ENCODE peak calls at places on chromosomes 12 and 14, in eight cellular contexts. P is Calu3, I is WERI-Rb-1, W is HFF-Myc, O is sigmoid colon, D is fibroblast of the aortic adventitia, R is cardiac fibroblast, M is cardiac muscle cell. Y is an unnamed sample.

GRCh38 chr14:64035143-64035542 is 182.3 kb downstream of the SYNE2 start:
- DNase-seq in I (no peak), O (no peak), P (no peak), W (no peak), M (peak), D (peak), R (no peak), Y (no peak)

GRCh38 chr14:89644641-89645040 is 227.6 kb upstream of the FOXN3 start:
- DNase-seq in P (no peak), R (no peak), O (no peak), M (no peak), D (no peak), W (no peak), I (no peak), Y (no peak)

GRCh38 chr12:47838286-47838931 is 18.7 kb upstream of the HDAC7 start:
- DNase-seq in R (peak), P (peak), D (peak), I (peak), M (peak), O (no peak), W (no peak), Y (peak)

GRCh38 chr12:100927825-100928224 is 133.2 kb downstream of the ANO4 start:
- DNase-seq in W (peak), R (no peak), M (no peak), P (peak), D (peak), I (no peak), O (no peak), Y (no peak)

GRCh38 chr12:122395319-122395718 is 27.1 kb downstream of the CLIP1 start:
- DNase-seq in I (no peak), D (peak), R (peak), M (peak), O (no peak), P (no peak), W (peak), Y (no peak)

GRCh38 chr12:34597548-34598351 is 575.5 kb downstream of the ALG10 start:
- DNase-seq in M (no peak), P (no peak), D (no peak), R (no peak), W (no peak), O (peak), I (no peak), Y (peak)

GRCh38 chr12:122399592-122400373 is 22.7 kb downstream of the CLIP1 start:
- DNase-seq in O (peak), I (peak), D (peak), P (peak), M (peak), W (peak), R (peak), Y (peak)

GRCh38 chr14:68784298-68784910 is 8.5 kb downstream of the ZFP36L1 start:
- DNase-seq in P (peak), D (peak), M (no peak), W (no peak), O (peak), I (no peak), R (peak), Y (peak)

GRCh38 chr12:90945070-90945649 is 9.8 kb downstream of the CCER1 start:
- DNase-seq in W (no peak), D (peak), M (peak), P (no peak), R (peak), I (no peak), O (no peak), Y (no peak)

GRCh38 chr12:60266381-60266852 is 670.6 kb downstream of the SLC16A7 start:
- DNase-seq in R (peak), D (peak), I (no peak), W (no peak), P (peak), O (no peak), M (peak), Y (no peak)

GRCh38 chr12:116402163-116402939 is 124.9 kb upstream of the MED13L start:
- DNase-seq in R (no peak), W (no peak), D (no peak), O (no peak), I (no peak), M (no peak), P (no peak), Y (no peak)

GRCh38 chr14:28012629-28013415 is 753.8 kb upstream of the FOXG1 start:
- DNase-seq in O (no peak), P (peak), D (no peak), W (no peak), I (no peak), M (no peak), R (no peak), Y (no peak)

GRCh38 chr12:108616941-108617858 is 16.5 kb downstream of the SELPLG start:
- DNase-seq in R (no peak), W (no peak), I (no peak), D (no peak), P (no peak), O (no peak), M (no peak), Y (peak)

GRCh38 chr14:105260826-105261438 is 12.6 kb downstream of the BTBD6 start:
- DNase-seq in M (no peak), I (peak), R (no peak), P (no peak), D (no peak), W (no peak), O (no peak), Y (peak)

GRCh38 chr14:99177046-99177655 is 94.8 kb downstream of the BCL11B start:
- DNase-seq in I (no peak), R (no peak), P (no peak), W (no peak), O (peak), M (no peak), D (no peak), Y (no peak)

GRCh38 chr14:35385042-35385839 is 19.3 kb downstream of the NFKBIA start:
- DNase-seq in W (no peak), O (peak), I (peak), D (peak), P (no peak), R (peak), M (peak), Y (no peak)

GRCh38 chr12:129706716-129707115 is 197.1 kb downstream of the TMEM132D start:
- DNase-seq in O (no peak), D (no peak), M (no peak), W (no peak), I (no peak), R (no peak), P (no peak), Y (no peak)

GRCh38 chr12:67650528-67651379 is 2.2 kb downstream of the DYRK2 start:
- DNase-seq in O (no peak), P (no peak), R (no peak), I (no peak), W (no peak), M (no peak), D (no peak), Y (no peak)

GRCh38 chr14:21415329-21415728 is 31.5 kb upstream of the SUPT16H start:
- DNase-seq in O (no peak), M (no peak), P (no peak), D (no peak), W (no peak), R (no peak), I (no peak), Y (no peak)

GRCh38 chr14:20551606-20552005 is 9.2 kb downstream of the RNASE9 start:
- DNase-seq in I (no peak), W (no peak), O (no peak), M (no peak), P (no peak), D (no peak), R (no peak), Y (no peak)

GRCh38 chr14:64506751-64507150 is 2.2 kb downstream of the ZBTB1 start:
- DNase-seq in I (no peak), P (no peak), W (no peak), D (no peak), O (no peak), R (no peak), M (no peak), Y (no peak)

GRCh38 chr12:7602287-7602686 is 63.4 kb downstream of the APOBEC1 start:
- DNase-seq in M (no peak), P (no peak), O (no peak), D (peak), W (no peak), R (no peak), I (no peak), Y (no peak)

GRCh38 chr12:113894717-113895116 is 71.4 kb downstream of the RBM19 start:
- DNase-seq in P (no peak), I (no peak), D (no peak), O (no peak), M (no peak), R (no peak), W (no peak), Y (no peak)

GRCh38 chr12:39145175-39145999 is 240.0 kb upstream of the CPNE8 start:
- DNase-seq in W (no peak), I (no peak), P (no peak), O (peak), R (peak), M (peak), D (peak), Y (peak)

GRCh38 chr12:47141459-47141858 is 61.7 kb upstream of the AMIGO2 start:
- DNase-seq in O (no peak), I (no peak), P (no peak), D (no peak), R (no peak), W (no peak), M (no peak), Y (no peak)

GRCh38 chr14:44803239-44803905 is 158.4 kb downstream of the KLHL28 start:
- DNase-seq in D (peak), W (peak), P (no peak), I (no peak), R (peak), M (peak), O (no peak), Y (no peak)

GRCh38 chr14:57408634-57409033 is 18.2 kb downstream of the NAA30 start:
- DNase-seq in M (no peak), P (no peak), R (no peak), O (no peak), I (no peak), D (no peak), W (no peak), Y (no peak)

GRCh38 chr12:32661706-32662105 is 17.4 kb upstream of the DNM1L start:
- DNase-seq in O (no peak), M (no peak), W (no peak), I (no peak), P (no peak), D (no peak), R (no peak), Y (no peak)

GRCh38 chr12:94721173-94721572 is 70.8 kb upstream of the TMCC3 start:
- DNase-seq in P (no peak), O (no peak), I (no peak), D (no peak), W (no peak), R (no peak), M (no peak), Y (no peak)

GRCh38 chr12:28535216-28535615 is 345.0 kb downstream of the CCDC91 start:
- DNase-seq in O (no peak), P (no peak), W (peak), I (no peak), R (peak), D (peak), M (peak), Y (no peak)

GRCh38 chr12:93540506-93540905 is 32.0 kb upstream of the SOCS2 start:
- DNase-seq in O (no peak), D (peak), P (no peak), W (no peak), M (no peak), I (no peak), R (peak), Y (no peak)

GRCh38 chr14:22221508-22221907 is 367.5 kb downstream of the DAD1 start:
- DNase-seq in P (peak), W (no peak), R (peak), D (peak), M (peak), O (no peak), I (no peak), Y (no peak)

GRCh38 chr12:117028254-117028653 is 71.0 kb downstream of the TESC start:
- DNase-seq in D (no peak), R (no peak), P (no peak), I (no peak), M (no peak), W (no peak), O (peak), Y (no peak)

GRCh38 chr12:12025799-12026386 is 44.8 kb upstream of the BCL2L14 start:
- DNase-seq in O (no peak), D (no peak), P (no peak), W (no peak), M (no peak), R (no peak), I (no peak), Y (no peak)

GRCh38 chr14:59787045-59787674 is 83.4 kb downstream of the RTN1 start:
- DNase-seq in I (peak), D (no peak), M (no peak), O (no peak), P (no peak), R (no peak), W (no peak), Y (no peak)

GRCh38 chr12:130714591-130715149 is 1.4 kb downstream of the RIMBP2 start:
- DNase-seq in I (peak), M (no peak), D (no peak), P (no peak), R (no peak), O (no peak), W (no peak), Y (no peak)

GRCh38 chr14:50055461-50056228 is 60.7 kb downstream of the VCPKMT start:
- DNase-seq in R (no peak), M (no peak), I (peak), O (no peak), W (no peak), P (no peak), D (no peak), Y (peak)

GRCh38 chr12:100897240-100897639 is 102.7 kb downstream of the ANO4 start:
- DNase-seq in R (no peak), W (no peak), M (no peak), D (no peak), O (no peak), I (no peak), P (no peak), Y (no peak)

GRCh38 chr14:29220077-29220476 is 453.5 kb downstream of the FOXG1 start:
- DNase-seq in W (no peak), M (no peak), I (peak), R (no peak), O (no peak), P (no peak), D (no peak), Y (no peak)

GRCh38 chr14:29227631-29228030 is 461.0 kb downstream of the FOXG1 start:
- DNase-seq in P (no peak), I (no peak), W (no peak), O (no peak), R (peak), D (peak), M (peak), Y (no peak)

GRCh38 chr14:29216774-29217232 is 450.2 kb downstream of the FOXG1 start:
- DNase-seq in D (peak), O (no peak), W (no peak), R (no peak), M (no peak), P (no peak), I (no peak), Y (no peak)

GRCh38 chr14:29217813-29218450 is 451.3 kb downstream of the FOXG1 start:
- DNase-seq in R (no peak), D (no peak), I (no peak), P (no peak), O (no peak), M (no peak), W (no peak), Y (no peak)

DNA sequence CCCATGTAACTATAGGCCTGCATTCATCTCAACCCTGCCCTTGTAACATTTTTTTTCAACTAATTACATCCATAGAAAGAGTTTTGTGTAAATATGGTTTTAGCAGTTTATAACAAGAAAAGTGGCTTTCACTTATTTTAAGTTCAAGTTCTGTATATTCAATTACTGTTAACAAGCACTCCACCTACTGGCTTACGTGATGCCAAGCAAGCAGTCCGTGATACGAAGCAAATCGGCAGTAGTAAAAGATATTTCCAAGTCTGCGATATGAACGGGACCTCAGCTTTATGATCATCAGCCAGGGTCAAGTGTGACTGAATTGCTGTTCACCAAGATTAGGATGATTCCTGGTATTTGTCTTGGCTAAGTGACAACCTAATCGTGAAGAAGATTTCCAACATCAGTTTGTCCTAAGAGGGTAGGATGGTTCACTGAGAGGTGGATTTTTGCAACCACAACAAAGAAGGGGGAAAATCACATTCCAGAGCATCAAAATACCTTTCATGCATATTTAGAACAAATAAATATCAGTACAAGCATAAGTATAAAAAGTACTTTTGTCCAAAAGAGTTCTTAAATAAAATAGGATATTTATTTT is 456.2 kb downstream of the FOXG1 start:
- DNase-seq in I (peak), O (no peak), W (peak), M (peak), P (peak), D (peak), R (peak), Y (no peak)
- TF ChIP-seq CTCF in I (peak), O (no peak), W (peak), M (peak), P (peak), D (peak), R (peak), Y (peak)

DNA sequence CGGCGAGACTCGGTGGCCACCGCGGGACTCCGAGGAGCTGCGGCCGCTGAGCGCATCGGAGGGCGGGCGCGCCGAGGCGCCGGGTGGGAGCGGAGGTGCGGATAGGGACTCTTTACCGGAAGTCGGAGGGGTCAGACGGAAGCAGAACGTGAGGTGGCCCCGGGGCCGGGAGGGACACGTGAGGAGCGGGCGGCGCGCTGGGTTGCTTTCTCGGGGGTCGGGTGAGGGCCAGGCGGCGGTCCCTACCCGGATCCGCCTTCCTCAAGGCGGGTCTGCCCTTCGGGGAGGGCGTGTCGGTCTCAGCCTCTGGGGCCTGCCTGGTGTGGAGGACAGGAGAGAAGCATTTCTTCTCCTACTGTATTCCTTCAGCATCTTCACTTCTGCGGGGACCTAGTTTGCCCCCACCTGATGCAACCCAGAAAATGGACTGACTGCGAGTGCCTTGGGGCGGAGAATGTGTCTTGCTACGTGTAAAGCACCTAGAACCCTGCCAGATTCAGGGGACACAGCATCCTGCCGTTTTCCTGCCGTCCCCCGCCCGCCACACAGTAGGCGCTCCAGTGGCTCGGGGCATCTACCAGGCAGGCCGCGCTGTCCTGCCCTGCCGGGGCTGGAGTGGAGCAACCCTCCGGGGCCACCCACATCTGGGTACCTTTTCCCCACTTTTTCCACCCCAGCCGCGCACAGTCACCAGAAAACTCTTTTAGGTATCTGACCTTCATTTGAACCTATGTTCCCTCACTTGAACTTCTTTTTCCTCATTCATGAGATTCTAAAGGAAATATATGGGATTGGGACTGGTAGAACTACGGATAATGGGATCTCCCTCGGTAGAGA is 562 bp upstream of the ATXN2 start:
- DNase-seq in O (peak), R (peak), D (peak), W (peak), M (peak), P (peak), I (peak), Y (peak)
- TF ChIP-seq CTCF in O (no peak), R (no peak), D (no peak), W (no peak), M (no peak), P (no peak), I (no peak), Y (no peak)

GRCh38 chr12:53211476-53212381 is 4.7 kb upstream of the ITGB7 start:
- DNase-seq in P (no peak), I (peak), O (no peak), W (no peak), M (no peak), R (no peak), D (no peak), Y (no peak)
- TF ChIP-seq CTCF in P (peak), I (peak), O (no peak), W (peak), M (peak), R (peak), D (peak), Y (no peak)

GRCh38 chr14:55294603-55295002 is 23.4 kb downstream of the FBXO34 start:
- DNase-seq in M (no peak), O (no peak), D (no peak), W (no peak), P (no peak), R (no peak), I (no peak), Y (no peak)

GRCh38 chr14:55298423-55298822 is 27.2 kb downstream of the FBXO34 start:
- DNase-seq in M (no peak), P (no peak), D (no peak), R (no peak), I (no peak), O (no peak), W (no peak), Y (peak)

GRCh38 chr14:55302367-55302766 is 31.1 kb downstream of the FBXO34 start:
- DNase-seq in W (no peak), O (no peak), D (no peak), I (no peak), R (no peak), P (no peak), M (no peak), Y (no peak)

GRCh38 chr14:55301722-55302121 is 30.5 kb downstream of the FBXO34 start:
- DNase-seq in R (peak), W (no peak), P (peak), I (no peak), D (peak), M (peak), O (no peak), Y (no peak)

GRCh38 chr14:55297611-55298323 is 26.5 kb downstream of the FBXO34 start:
- DNase-seq in I (no peak), P (peak), O (no peak), R (no peak), D (no peak), M (no peak), W (no peak), Y (no peak)
- TF ChIP-seq CTCF in I (no peak), P (no peak), O (no peak), R (no peak), D (no peak), M (no peak), W (no peak), Y (peak)

DNA sequence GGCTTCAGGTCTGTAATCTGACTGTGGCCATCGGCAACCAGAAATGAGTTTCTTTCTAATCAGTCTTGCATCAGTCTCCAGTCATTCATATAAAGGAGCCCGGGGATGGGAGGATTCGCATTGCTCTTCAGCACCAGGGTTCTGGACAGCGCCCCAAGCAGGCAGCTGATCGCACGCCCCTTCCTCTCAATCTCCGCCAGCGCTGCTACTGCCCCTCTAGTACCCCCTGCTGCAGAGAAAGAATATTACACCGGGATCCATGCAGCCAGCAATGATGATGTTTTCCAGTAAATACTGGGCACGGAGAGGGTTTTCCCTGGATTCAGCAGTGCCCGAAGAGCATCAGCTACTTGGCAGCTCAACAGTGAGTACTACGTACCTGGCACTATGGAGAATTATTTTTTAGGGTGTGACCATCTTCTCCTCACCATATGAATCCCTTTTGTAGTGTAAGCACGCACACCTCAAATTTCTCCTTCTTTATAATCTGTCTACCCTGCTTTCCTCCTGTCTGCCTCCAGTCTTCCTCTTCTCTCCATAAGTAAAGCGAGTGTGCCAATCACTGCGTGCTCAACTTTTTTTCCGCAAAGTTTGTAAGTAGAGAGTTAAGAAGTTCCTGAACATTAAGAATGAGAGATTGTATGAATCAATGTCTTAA is at the start of gene TPH2:
- DNase-seq in I (peak), R (peak), D (peak), O (no peak), M (peak), P (peak), W (no peak), Y (peak)
- TF ChIP-seq CTCF in I (peak), R (peak), D (peak), O (no peak), M (peak), P (peak), W (peak), Y (peak)